ENCODE peak calls at places on chromosome 5, in five cellular contexts. One of them, this sample, is unnamed. For H3K4me1, the result is how much of the 10 kb centered on the place peaks cover.

GRCh38 chr5:73950441-73950873 is 324.5 kb downstream of the ARHGEF28 start:
- DNase-seq in uterus: no peak
- DNase-seq in A549: no peak
- DNase-seq in cardiac muscle cell: no peak
- DNase-seq in CD8-positive, alpha-beta T cell: no peak
- DNase-seq in this sample: peak

GRCh38 chr5:90547072-90547536 is 11.5 kb upstream of the ADGRV1 start:
- DNase-seq in cardiac muscle cell: no peak
- DNase-seq in A549: peak
- DNase-seq in CD8-positive, alpha-beta T cell: no peak
- DNase-seq in uterus: no peak
- DNase-seq in this sample: no peak

GRCh38 chr5:173829826-173830225 is 58.3 kb upstream of the CPEB4 start:
- DNase-seq in uterus: no peak
- DNase-seq in CD8-positive, alpha-beta T cell: no peak
- DNase-seq in cardiac muscle cell: no peak
- DNase-seq in A549: peak
- DNase-seq in this sample: peak

GRCh38 chr5:153489611-153490010 is 859 bp upstream of the GRIA1 start:
- DNase-seq in uterus: no peak
- DNase-seq in cardiac muscle cell: no peak
- DNase-seq in A549: no peak
- DNase-seq in CD8-positive, alpha-beta T cell: no peak
- DNase-seq in this sample: peak

GRCh38 chr5:94471496-94471895 is 146.9 kb downstream of the KIAA0825 start:
- DNase-seq in A549: no peak
- DNase-seq in uterus: no peak
- DNase-seq in cardiac muscle cell: no peak
- DNase-seq in CD8-positive, alpha-beta T cell: no peak
- DNase-seq in this sample: peak

GRCh38 chr5:30131-30530 is 61.8 kb upstream of the PLEKHG4B start:
- DNase-seq in CD8-positive, alpha-beta T cell: no peak
- DNase-seq in uterus: no peak
- DNase-seq in A549: no peak
- DNase-seq in cardiac muscle cell: no peak
- DNase-seq in this sample: no peak

GRCh38 chr5:7856855-7857254 is 5.9 kb upstream of the CFAP90 start:
- DNase-seq in A549: peak
- DNase-seq in uterus: no peak
- DNase-seq in cardiac muscle cell: peak
- DNase-seq in CD8-positive, alpha-beta T cell: no peak
- DNase-seq in this sample: no peak

GRCh38 chr5:77707786-77708185 is 68.4 kb downstream of the TBCA start:
- DNase-seq in uterus: no peak
- DNase-seq in A549: no peak
- DNase-seq in CD8-positive, alpha-beta T cell: no peak
- DNase-seq in cardiac muscle cell: no peak
- DNase-seq in this sample: peak

GRCh38 chr5:68046445-68046844 is 169.1 kb upstream of the PIK3R1 start:
- DNase-seq in uterus: no peak
- DNase-seq in cardiac muscle cell: no peak
- DNase-seq in A549: peak
- DNase-seq in CD8-positive, alpha-beta T cell: no peak
- DNase-seq in this sample: peak

GRCh38 chr5:89374144-89374784 is 491.3 kb upstream of the MEF2C start:
- DNase-seq in CD8-positive, alpha-beta T cell: no peak
- DNase-seq in A549: no peak
- DNase-seq in uterus: no peak
- DNase-seq in cardiac muscle cell: no peak
- DNase-seq in this sample: peak

GRCh38 chr5:178520851-178521250 is 69.3 kb downstream of the COL23A1 start:
- DNase-seq in cardiac muscle cell: no peak
- DNase-seq in A549: no peak
- DNase-seq in CD8-positive, alpha-beta T cell: no peak
- DNase-seq in uterus: no peak
- DNase-seq in this sample: no peak

GRCh38 chr5:147699496-147700088 is 82.9 kb downstream of the JAKMIP2 start:
- DNase-seq in CD8-positive, alpha-beta T cell: no peak
- DNase-seq in uterus: no peak
- DNase-seq in A549: no peak
- DNase-seq in cardiac muscle cell: no peak
- DNase-seq in this sample: no peak

GRCh38 chr5:15354011-15354410 is 146.0 kb upstream of the FBXL7 start:
- DNase-seq in uterus: no peak
- DNase-seq in cardiac muscle cell: no peak
- DNase-seq in CD8-positive, alpha-beta T cell: no peak
- DNase-seq in A549: no peak
- DNase-seq in this sample: no peak

GRCh38 chr5:94793113-94793815 is 174.8 kb downstream of the SLF1 start:
- DNase-seq in A549: no peak
- DNase-seq in uterus: no peak
- DNase-seq in cardiac muscle cell: no peak
- DNase-seq in CD8-positive, alpha-beta T cell: no peak
- DNase-seq in this sample: peak

GRCh38 chr5:90182726-90183125 is 226.8 kb downstream of the CETN3 start:
- DNase-seq in cardiac muscle cell: no peak
- DNase-seq in A549: no peak
- DNase-seq in CD8-positive, alpha-beta T cell: no peak
- DNase-seq in uterus: no peak
- DNase-seq in this sample: no peak

GRCh38 chr5:95963650-95964410 is 2.2 kb upstream of the ELL2 start:
- DNase-seq in CD8-positive, alpha-beta T cell: no peak
- DNase-seq in A549: no peak
- DNase-seq in cardiac muscle cell: no peak
- DNase-seq in uterus: no peak
- DNase-seq in this sample: peak

GRCh38 chr5:115571441-115571878 is 26.9 kb upstream of the FEM1C start:
- DNase-seq in A549: no peak
- DNase-seq in cardiac muscle cell: no peak
- DNase-seq in CD8-positive, alpha-beta T cell: no peak
- DNase-seq in uterus: no peak
- DNase-seq in this sample: no peak

GRCh38 chr5:144273232-144274027 is 102.8 kb downstream of the KCTD16 start:
- DNase-seq in uterus: no peak
- DNase-seq in A549: no peak
- DNase-seq in cardiac muscle cell: no peak
- DNase-seq in CD8-positive, alpha-beta T cell: no peak
- DNase-seq in this sample: no peak

GRCh38 chr5:169637085-169637855 is at the start of gene DOCK2:
- DNase-seq in cardiac muscle cell: no peak
- DNase-seq in CD8-positive, alpha-beta T cell: peak
- DNase-seq in uterus: no peak
- DNase-seq in A549: no peak
- DNase-seq in this sample: no peak

GRCh38 chr5:84382363-84383295 is 2.1 kb downstream of the EDIL3 start:
- DNase-seq in uterus: peak
- DNase-seq in CD8-positive, alpha-beta T cell: no peak
- DNase-seq in A549: peak
- DNase-seq in cardiac muscle cell: peak
- DNase-seq in this sample: peak

GRCh38 chr5:112434650-112435049 is 15.6 kb upstream of the EPB41L4A start:
- DNase-seq in CD8-positive, alpha-beta T cell: no peak
- DNase-seq in uterus: no peak
- DNase-seq in cardiac muscle cell: no peak
- DNase-seq in A549: no peak
- DNase-seq in this sample: no peak

GRCh38 chr5:59039003-59039295 is 456.1 kb downstream of the RAB3C start:
- DNase-seq in CD8-positive, alpha-beta T cell: no peak
- DNase-seq in uterus: no peak
- DNase-seq in A549: no peak
- DNase-seq in cardiac muscle cell: no peak
- DNase-seq in this sample: no peak

DNA sequence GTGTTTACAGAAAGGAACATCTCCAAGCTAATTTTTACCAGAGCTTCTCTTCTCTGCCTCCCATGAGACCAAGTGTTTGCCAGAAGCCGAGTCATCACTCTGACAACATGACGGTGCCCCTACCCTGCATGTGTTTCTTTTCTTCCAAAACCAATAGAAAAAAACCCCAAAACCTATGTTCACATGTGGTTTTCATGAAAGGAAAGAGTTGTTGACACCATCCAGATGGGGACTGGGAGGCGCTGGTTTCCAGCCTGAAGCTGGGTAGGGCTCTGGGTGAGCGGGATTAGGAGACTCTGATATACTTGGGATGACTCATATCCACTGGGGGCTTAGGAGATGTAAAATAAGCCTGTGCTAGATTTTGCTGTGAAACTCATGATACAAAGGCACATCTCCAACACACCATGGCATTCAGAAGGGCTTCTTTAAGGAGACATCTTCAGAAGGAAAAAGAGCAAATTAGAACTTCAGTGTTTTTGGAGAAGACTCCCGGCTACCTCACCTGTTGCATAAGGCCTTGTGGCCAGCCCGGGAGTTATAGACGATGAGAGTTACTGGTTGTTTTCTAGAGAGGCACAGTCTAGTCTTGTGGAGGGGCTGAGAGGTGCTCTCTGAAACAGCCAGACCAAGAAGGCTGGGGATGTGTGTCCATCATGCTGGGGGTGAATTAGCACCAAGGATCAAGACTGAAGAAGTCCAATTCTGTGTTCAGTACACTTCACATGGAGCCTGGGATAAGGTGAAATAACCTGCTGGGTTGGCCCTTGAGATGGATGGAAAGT is 108.9 kb upstream of the LHFPL2 start:
- DNase-seq in CD8-positive, alpha-beta T cell: no peak
- DNase-seq in uterus: no peak
- DNase-seq in cardiac muscle cell: no peak
- DNase-seq in A549: peak
- DNase-seq in this sample: peak
- H3K27ac ChIP-seq in CD8-positive, alpha-beta T cell: no peak
- H3K27ac ChIP-seq in uterus: no peak
- H3K27ac ChIP-seq in cardiac muscle cell: no peak
- H3K27ac ChIP-seq in A549: peak
- H3K27ac ChIP-seq in this sample: no peak

GRCh38 chr5:16880547-16880946 is 55.5 kb downstream of the MYO10 start:
- DNase-seq in uterus: no peak
- DNase-seq in A549: no peak
- DNase-seq in cardiac muscle cell: no peak
- DNase-seq in CD8-positive, alpha-beta T cell: no peak
- DNase-seq in this sample: no peak
- H3K4me1 ChIP-seq in uterus: under half
- H3K4me1 ChIP-seq in A549: half or more
- H3K4me1 ChIP-seq in cardiac muscle cell: under half
- H3K4me1 ChIP-seq in CD8-positive, alpha-beta T cell: under half
- H3K4me1 ChIP-seq in this sample: under half

GRCh38 chr5:38743562-38743961 is 102.2 kb upstream of the OSMR start:
- DNase-seq in uterus: no peak
- DNase-seq in CD8-positive, alpha-beta T cell: no peak
- DNase-seq in cardiac muscle cell: no peak
- DNase-seq in A549: no peak
- DNase-seq in this sample: no peak
- TF ChIP-seq CTCF in uterus: no peak
- TF ChIP-seq CTCF in CD8-positive, alpha-beta T cell: no peak
- TF ChIP-seq CTCF in cardiac muscle cell: no peak
- TF ChIP-seq CTCF in A549: no peak
- TF ChIP-seq CTCF in this sample: no peak

GRCh38 chr5:149273237-149273636 is 1.6 kb downstream of the AFAP1L1 start:
- DNase-seq in A549: no peak
- DNase-seq in cardiac muscle cell: no peak
- DNase-seq in uterus: no peak
- DNase-seq in CD8-positive, alpha-beta T cell: no peak
- DNase-seq in this sample: no peak
- H3K27ac ChIP-seq in A549: no peak
- H3K27ac ChIP-seq in cardiac muscle cell: peak
- H3K27ac ChIP-seq in uterus: peak
- H3K27ac ChIP-seq in CD8-positive, alpha-beta T cell: no peak
- H3K27ac ChIP-seq in this sample: no peak

DNA sequence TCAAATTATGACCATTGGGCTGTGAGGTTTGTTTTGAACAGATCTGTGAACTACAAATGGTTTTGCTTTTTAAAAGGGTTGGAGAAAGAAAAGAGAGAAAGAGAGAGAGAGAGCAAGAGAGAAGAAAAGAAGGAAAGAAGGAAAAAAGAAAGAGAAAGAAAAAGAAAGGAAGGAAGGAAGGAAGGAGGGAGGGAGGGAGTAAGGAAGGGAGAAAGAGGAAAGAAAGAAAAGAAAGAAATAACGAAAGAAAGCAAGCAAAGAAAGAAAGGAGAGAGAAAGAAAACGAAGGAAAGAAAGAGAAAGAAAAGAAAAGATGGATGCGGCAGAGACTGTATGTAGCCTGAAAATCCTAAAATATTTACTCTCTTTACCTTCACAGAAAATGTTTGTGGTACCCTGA is 104.0 kb downstream of the PARP8 start:
- DNase-seq in A549: no peak
- DNase-seq in uterus: no peak
- DNase-seq in CD8-positive, alpha-beta T cell: no peak
- DNase-seq in cardiac muscle cell: no peak
- DNase-seq in this sample: no peak
- H3K4me1 ChIP-seq in A549: under half
- H3K4me1 ChIP-seq in uterus: under half
- H3K4me1 ChIP-seq in CD8-positive, alpha-beta T cell: under half
- H3K4me1 ChIP-seq in cardiac muscle cell: under half
- H3K4me1 ChIP-seq in this sample: under half

GRCh38 chr5:9207820-9208418 is 338.0 kb downstream of the SEMA5A start:
- DNase-seq in uterus: no peak
- DNase-seq in CD8-positive, alpha-beta T cell: no peak
- DNase-seq in cardiac muscle cell: peak
- DNase-seq in A549: peak
- DNase-seq in this sample: peak
- TF ChIP-seq CTCF in uterus: peak
- TF ChIP-seq CTCF in CD8-positive, alpha-beta T cell: no peak
- TF ChIP-seq CTCF in cardiac muscle cell: peak
- TF ChIP-seq CTCF in A549: peak
- TF ChIP-seq CTCF in this sample: peak

GRCh38 chr5:154937718-154938466 is at the start of gene GEMIN5:
- DNase-seq in uterus: peak
- DNase-seq in CD8-positive, alpha-beta T cell: peak
- DNase-seq in cardiac muscle cell: peak
- DNase-seq in A549: peak
- DNase-seq in this sample: peak
- H3K27ac ChIP-seq in uterus: peak
- H3K27ac ChIP-seq in CD8-positive, alpha-beta T cell: peak
- H3K27ac ChIP-seq in cardiac muscle cell: peak
- H3K27ac ChIP-seq in A549: peak
- H3K27ac ChIP-seq in this sample: no peak

GRCh38 chr5:57902035-57902434 is 419.4 kb upstream of the ACTBL2 start:
- DNase-seq in uterus: no peak
- DNase-seq in CD8-positive, alpha-beta T cell: no peak
- DNase-seq in A549: no peak
- DNase-seq in cardiac muscle cell: no peak
- DNase-seq in this sample: no peak
- H3K4me1 ChIP-seq in uterus: under half
- H3K4me1 ChIP-seq in CD8-positive, alpha-beta T cell: under half
- H3K4me1 ChIP-seq in A549: under half
- H3K4me1 ChIP-seq in cardiac muscle cell: under half
- H3K4me1 ChIP-seq in this sample: under half

GRCh38 chr5:142826093-142826492 is 55.9 kb downstream of the ARHGAP26 start:
- DNase-seq in uterus: no peak
- DNase-seq in cardiac muscle cell: no peak
- DNase-seq in CD8-positive, alpha-beta T cell: no peak
- DNase-seq in A549: no peak
- DNase-seq in this sample: no peak
- TF ChIP-seq CTCF in uterus: no peak
- TF ChIP-seq CTCF in cardiac muscle cell: no peak
- TF ChIP-seq CTCF in CD8-positive, alpha-beta T cell: no peak
- TF ChIP-seq CTCF in A549: no peak
- TF ChIP-seq CTCF in this sample: no peak